ENCODE peak calls at places on chromosome 21, in five cellular contexts. A is heart left ventricle, T is A673, L is tibial nerve, Q is MM.1S. X is an unnamed sample.

GRCh38 chr21:33234618-33235520 is 5.1 kb downstream of the IFNAR2 start:
- DNase-seq in A (no peak), T (no peak), L (no peak), Q (no peak), X (no peak)

GRCh38 chr21:23886828-23887708 is 1720.2 kb downstream of the MRPL39 start:
- DNase-seq in A (no peak), T (no peak), L (no peak), Q (no peak), X (no peak)

GRCh38 chr21:33127154-33127893 is 57.4 kb downstream of the OLIG1 start:
- DNase-seq in A (peak; percentile 53), T (peak; percentile 66), L (peak; percentile 84), Q (peak; percentile 83), X (peak; percentile 30)

GRCh38 chr21:21230672-21231071 is 232.5 kb downstream of the NCAM2 start:
- DNase-seq in A (no peak), T (no peak), L (no peak), Q (peak; percentile 38), X (no peak)

GRCh38 chr21:39840373-39841097 is 26.7 kb upstream of the PCP4 start:
- DNase-seq in A (peak; percentile 44), T (no peak), L (no peak), Q (no peak), X (no peak)

GRCh38 chr21:25039461-25040380 is 567.6 kb downstream of the MRPL39 start:
- DNase-seq in A (no peak), T (peak; percentile 22), L (no peak), Q (peak; percentile 66), X (no peak)

GRCh38 chr21:26072891-26073615 is 97.5 kb downstream of the APP start:
- DNase-seq in A (no peak), T (no peak), L (no peak), Q (no peak), X (peak; percentile 44)

GRCh38 chr21:17414766-17415165 is 98.1 kb upstream of the CXADR start:
- DNase-seq in A (no peak), T (no peak), L (no peak), Q (no peak), X (no peak)

GRCh38 chr21:44933938-44934260 is 5.9 kb upstream of the SLX9 start:
- DNase-seq in A (no peak), T (no peak), L (no peak), Q (no peak), X (no peak)

GRCh38 chr21:33058468-33059318 is 11.2 kb upstream of the OLIG1 start:
- DNase-seq in A (peak; percentile 76), T (no peak), L (no peak), Q (no peak), X (no peak)

GRCh38 chr21:22842875-22843274 is 1844.7 kb downstream of the NCAM2 start:
- DNase-seq in A (no peak), T (peak; percentile 32), L (no peak), Q (no peak), X (no peak)

GRCh38 chr21:16838330-16838729 is 674.5 kb upstream of the CXADR start:
- DNase-seq in A (no peak), T (no peak), L (no peak), Q (no peak), X (no peak)

GRCh38 chr21:39610705-39611104 is 2.0 kb upstream of the B3GALT5 start:
- DNase-seq in A (no peak), T (peak; percentile 9), L (no peak), Q (no peak), X (no peak)

GRCh38 chr21:20424943-20425342 is 573.3 kb upstream of the NCAM2 start:
- DNase-seq in A (no peak), T (no peak), L (no peak), Q (no peak), X (no peak)

GRCh38 chr21:26098758-26099157 is 71.8 kb downstream of the APP start:
- DNase-seq in A (no peak), T (no peak), L (no peak), Q (no peak), X (no peak)

GRCh38 chr21:33543505-33544129 is 779 bp downstream of the SON start:
- DNase-seq in A (peak; percentile 80), T (no peak), L (no peak), Q (no peak), X (no peak)

GRCh38 chr21:20996421-20997307 is 1.5 kb upstream of the NCAM2 start:
- DNase-seq in A (no peak), T (no peak), L (no peak), Q (no peak), X (no peak)

GRCh38 chr21:22154579-22155274 is 1156.5 kb downstream of the NCAM2 start:
- DNase-seq in A (no peak), T (no peak), L (no peak), Q (no peak), X (no peak)

GRCh38 chr21:25878334-25878733 is 143.6 kb downstream of the GABPA start:
- DNase-seq in A (no peak), T (no peak), L (no peak), Q (no peak), X (no peak)

GRCh38 chr21:16075594-16076282 is 346.0 kb downstream of the USP25 start:
- DNase-seq in A (no peak), T (no peak), L (no peak), Q (no peak), X (no peak)

GRCh38 chr21:26842300-26842699 is 2.9 kb downstream of the ADAMTS1 start:
- DNase-seq in A (no peak), T (no peak), L (no peak), Q (no peak), X (no peak)

GRCh38 chr21:37460196-37460595 is 93.6 kb downstream of the DYRK1A start:
- DNase-seq in A (no peak), T (peak; percentile 52), L (no peak), Q (no peak), X (no peak)
- TF ChIP-seq CTCF in A (no peak), T (peak; percentile 58), L (no peak), Q (no peak), X (peak; percentile 26)

GRCh38 chr21:28640326-28640725 is 352.4 kb downstream of the LTN1 start:
- DNase-seq in A (no peak), T (no peak), L (no peak), Q (no peak), X (no peak)
- H3K4me3 ChIP-seq in A (no peak overlapping the region), T (no peak overlapping the region), L (no peak overlapping the region), Q (no peak overlapping the region), X (no peak overlapping the region)

DNA sequence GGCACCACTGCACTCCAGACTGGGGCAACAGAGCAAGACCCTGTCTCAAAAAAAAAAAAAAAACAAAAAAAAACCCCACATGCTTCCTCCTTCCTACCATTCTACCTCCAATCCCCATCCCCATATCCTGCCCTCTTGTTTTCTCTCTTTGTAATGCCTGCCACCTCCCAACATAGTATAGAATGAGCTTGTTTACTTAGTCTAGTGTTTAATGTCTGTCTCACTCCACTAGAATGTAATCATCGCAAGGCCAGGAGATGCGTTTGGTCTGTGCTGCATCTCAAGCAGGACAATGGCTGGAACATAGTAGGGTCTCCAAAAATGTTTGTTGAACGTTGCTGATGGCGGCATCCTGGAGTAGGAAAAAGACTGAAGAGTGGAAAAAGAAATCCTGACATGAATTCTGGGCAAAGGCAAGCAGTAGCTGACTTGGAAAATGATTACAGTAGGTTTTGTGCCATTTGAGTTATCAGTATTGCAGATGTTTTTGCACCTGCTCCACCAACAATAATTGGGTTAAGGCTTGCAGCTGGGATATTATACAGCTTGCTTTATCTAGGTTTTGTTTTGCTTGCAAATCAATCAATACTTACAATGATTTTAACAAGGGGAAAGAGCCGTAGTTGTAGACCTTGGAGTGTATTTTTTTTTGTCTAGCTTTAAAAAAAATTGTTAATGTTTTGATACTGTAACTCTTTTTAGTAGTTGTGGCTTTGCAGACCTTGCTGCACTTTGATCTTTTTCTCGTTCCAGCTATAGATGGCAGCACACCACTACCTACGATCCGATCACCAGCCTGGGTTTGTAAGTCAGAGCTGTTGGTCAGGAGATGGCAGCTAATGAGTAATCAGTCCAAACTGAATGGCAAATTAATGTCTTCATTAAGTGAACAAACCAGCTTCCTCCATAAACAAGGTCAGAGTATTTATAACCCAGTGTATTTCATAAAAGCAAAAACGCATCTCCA is 62.4 kb downstream of the BACH1 start:
- DNase-seq in A (no peak), T (no peak), L (no peak), Q (no peak), X (no peak)
- TF ChIP-seq CTCF in A (no peak), T (peak; percentile 32), L (no peak), Q (no peak), X (peak; percentile 15)

GRCh38 chr21:43885721-43886120 is 20.7 kb downstream of the AGPAT3 start:
- DNase-seq in A (no peak), T (no peak), L (no peak), Q (no peak), X (no peak)

GRCh38 chr21:43889055-43889454 is 24.0 kb downstream of the AGPAT3 start:
- DNase-seq in A (no peak), T (no peak), L (no peak), Q (no peak), X (no peak)

GRCh38 chr21:43884861-43885370 is 19.9 kb downstream of the AGPAT3 start:
- DNase-seq in A (peak; percentile 61), T (no peak), L (no peak), Q (no peak), X (no peak)

GRCh38 chr21:43884012-43884860 is 19.2 kb downstream of the AGPAT3 start:
- DNase-seq in A (no peak), T (peak; percentile 47), L (no peak), Q (no peak), X (no peak)

GRCh38 chr21:43886565-43886964 is 21.5 kb downstream of the AGPAT3 start:
- DNase-seq in A (no peak), T (no peak), L (no peak), Q (no peak), X (no peak)
- H3K4me3 ChIP-seq in A (no peak overlapping the region), T (no peak overlapping the region), L (no peak overlapping the region), Q (no peak overlapping the region), X (no peak overlapping the region)

GRCh38 chr21:35256468-35256988 is 207.4 kb upstream of the RUNX1 start:
- DNase-seq in A (peak; percentile 94), T (peak; percentile 35), L (peak; percentile 60), Q (no peak), X (peak; percentile 98)
- TF ChIP-seq CTCF in A (no peak), T (no peak), L (no peak), Q (no peak), X (peak; percentile 8)

GRCh38 chr21:40846566-40847411 is at the start of gene DSCAM:
- DNase-seq in A (no peak), T (no peak), L (no peak), Q (no peak), X (no peak)
- H3K4me3 ChIP-seq in A (no peak within 1 kb of the TSS), T (no peak within 1 kb of the TSS), L (peak within 1 kb of the TSS; percentile 14), Q (no peak within 1 kb of the TSS), X (peak within 1 kb of the TSS; percentile 17)

DNA sequence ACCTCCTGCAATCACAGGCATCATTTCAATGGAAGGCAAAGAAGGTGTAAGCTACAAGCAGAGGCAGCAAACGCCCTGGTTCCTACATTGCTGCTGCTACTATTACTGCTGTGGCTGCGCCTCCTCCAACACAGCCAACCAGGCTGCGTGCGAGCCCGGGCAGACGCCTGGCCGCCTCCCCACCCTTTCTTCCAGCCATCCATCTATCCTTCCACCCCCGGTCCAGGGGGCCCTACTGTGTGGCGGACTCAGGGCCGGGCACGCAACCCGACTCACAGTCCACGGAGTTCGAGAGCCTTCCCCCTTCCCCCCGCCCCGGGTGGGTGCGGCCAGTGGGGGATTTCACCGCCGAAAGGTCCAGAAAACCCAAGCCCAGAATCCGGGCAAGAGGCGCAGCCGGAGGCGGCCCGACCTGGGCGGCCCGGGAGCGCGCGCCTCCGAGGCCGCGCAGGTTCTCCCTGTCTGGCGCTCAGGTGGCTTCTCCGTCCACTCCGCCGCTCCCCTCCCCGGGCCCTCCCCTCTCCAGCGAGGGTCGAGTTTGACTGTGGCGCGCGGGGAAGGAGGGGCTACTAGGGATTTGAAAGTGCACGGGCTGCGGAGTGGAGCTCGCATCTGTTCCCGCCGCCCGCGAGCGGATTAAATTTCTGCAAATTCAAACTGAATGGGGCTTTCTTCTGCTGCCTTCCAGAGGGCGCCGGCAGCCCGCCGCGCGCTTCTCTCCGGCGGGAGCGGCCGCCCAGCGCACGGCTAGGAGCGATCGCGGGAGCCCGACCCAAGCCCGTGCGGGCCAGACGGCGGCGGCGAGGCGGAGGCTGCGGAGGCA is at the start of gene HUNK:
- DNase-seq in A (no peak), T (peak; percentile 59), L (no peak), Q (peak; percentile 72), X (no peak)
- TF ChIP-seq CTCF in A (no peak), T (peak; percentile 22), L (no peak), Q (no peak), X (peak; percentile 17)

X was measured in AG04450.